ENCODE peak calls at places on chromosomes 1 and 21, in nine cellular contexts. One of them, this sample, is unnamed.

GRCh38 chr1:207805841-207806421 is 54.1 kb downstream of the CD46 start:
- DNase-seq in activated CD4-positive, alpha-beta T cell treated with anti-CD3 and anti-CD28 coated beads, Interleukin-2, amount 10 ng/mL, durations not matched to agents 7 days and 5 days: peak; percentile 2
- DNase-seq in pulmonary artery endothelial cell: peak; percentile 87
- DNase-seq in erythroblast: peak; percentile 44
- DNase-seq in stimulated activated CD4-positive, alpha-beta T cell treated with anti-CD3 and anti-CD28 coated beads, Interleukin-2, amount 100 ng/mL, for 48 hours: no peak
- DNase-seq in smooth muscle cell of the brain vasculature: peak; percentile 55
- DNase-seq in A673: no peak
- DNase-seq in Caki2: no peak
- DNase-seq in RWPE1: peak; percentile 83
- DNase-seq in this sample: peak; percentile 79

GRCh38 chr1:169683661-169684060 is 27.8 kb downstream of the SELL start:
- DNase-seq in activated CD4-positive, alpha-beta T cell treated with anti-CD3 and anti-CD28 coated beads, Interleukin-2, amount 10 ng/mL, durations not matched to agents 7 days and 5 days: no peak
- DNase-seq in pulmonary artery endothelial cell: no peak
- DNase-seq in erythroblast: no peak
- DNase-seq in stimulated activated CD4-positive, alpha-beta T cell treated with anti-CD3 and anti-CD28 coated beads, Interleukin-2, amount 100 ng/mL, for 48 hours: no peak
- DNase-seq in smooth muscle cell of the brain vasculature: no peak
- DNase-seq in A673: no peak
- DNase-seq in Caki2: no peak
- DNase-seq in RWPE1: no peak
- DNase-seq in this sample: no peak

GRCh38 chr1:183019860-183020259 is 3.4 kb upstream of the LAMC1 start:
- DNase-seq in activated CD4-positive, alpha-beta T cell treated with anti-CD3 and anti-CD28 coated beads, Interleukin-2, amount 10 ng/mL, durations not matched to agents 7 days and 5 days: no peak
- DNase-seq in pulmonary artery endothelial cell: peak; percentile 73
- DNase-seq in erythroblast: no peak
- DNase-seq in stimulated activated CD4-positive, alpha-beta T cell treated with anti-CD3 and anti-CD28 coated beads, Interleukin-2, amount 100 ng/mL, for 48 hours: no peak
- DNase-seq in smooth muscle cell of the brain vasculature: no peak
- DNase-seq in A673: no peak
- DNase-seq in Caki2: no peak
- DNase-seq in RWPE1: no peak
- DNase-seq in this sample: no peak

GRCh38 chr1:47701283-47701682 is 263.4 kb downstream of the FOXD2 start:
- DNase-seq in activated CD4-positive, alpha-beta T cell treated with anti-CD3 and anti-CD28 coated beads, Interleukin-2, amount 10 ng/mL, durations not matched to agents 7 days and 5 days: no peak
- DNase-seq in pulmonary artery endothelial cell: no peak
- DNase-seq in erythroblast: no peak
- DNase-seq in stimulated activated CD4-positive, alpha-beta T cell treated with anti-CD3 and anti-CD28 coated beads, Interleukin-2, amount 100 ng/mL, for 48 hours: no peak
- DNase-seq in smooth muscle cell of the brain vasculature: no peak
- DNase-seq in A673: no peak
- DNase-seq in Caki2: no peak
- DNase-seq in RWPE1: no peak
- DNase-seq in this sample: no peak

GRCh38 chr1:59215766-59216291 is 81.1 kb upstream of the FGGY start:
- DNase-seq in activated CD4-positive, alpha-beta T cell treated with anti-CD3 and anti-CD28 coated beads, Interleukin-2, amount 10 ng/mL, durations not matched to agents 7 days and 5 days: no peak
- DNase-seq in pulmonary artery endothelial cell: no peak
- DNase-seq in erythroblast: no peak
- DNase-seq in stimulated activated CD4-positive, alpha-beta T cell treated with anti-CD3 and anti-CD28 coated beads, Interleukin-2, amount 100 ng/mL, for 48 hours: no peak
- DNase-seq in smooth muscle cell of the brain vasculature: no peak
- DNase-seq in A673: no peak
- DNase-seq in Caki2: no peak
- DNase-seq in RWPE1: no peak
- DNase-seq in this sample: no peak

GRCh38 chr1:12549460-12550349 is 68.3 kb downstream of the DHRS3 start:
- DNase-seq in activated CD4-positive, alpha-beta T cell treated with anti-CD3 and anti-CD28 coated beads, Interleukin-2, amount 10 ng/mL, durations not matched to agents 7 days and 5 days: no peak
- DNase-seq in pulmonary artery endothelial cell: peak; percentile 67
- DNase-seq in erythroblast: no peak
- DNase-seq in stimulated activated CD4-positive, alpha-beta T cell treated with anti-CD3 and anti-CD28 coated beads, Interleukin-2, amount 100 ng/mL, for 48 hours: no peak
- DNase-seq in smooth muscle cell of the brain vasculature: peak; percentile 78
- DNase-seq in A673: peak; percentile 25
- DNase-seq in Caki2: peak; percentile 100
- DNase-seq in RWPE1: peak; percentile 94
- DNase-seq in this sample: peak; percentile 58

GRCh38 chr1:75991497-75992114 is 59.4 kb upstream of the ASB17 start:
- DNase-seq in activated CD4-positive, alpha-beta T cell treated with anti-CD3 and anti-CD28 coated beads, Interleukin-2, amount 10 ng/mL, durations not matched to agents 7 days and 5 days: peak; percentile 77
- DNase-seq in pulmonary artery endothelial cell: peak; percentile 44
- DNase-seq in erythroblast: peak; percentile 90
- DNase-seq in stimulated activated CD4-positive, alpha-beta T cell treated with anti-CD3 and anti-CD28 coated beads, Interleukin-2, amount 100 ng/mL, for 48 hours: peak; percentile 69
- DNase-seq in smooth muscle cell of the brain vasculature: peak; percentile 62
- DNase-seq in A673: peak; percentile 87
- DNase-seq in Caki2: peak; percentile 63
- DNase-seq in RWPE1: peak; percentile 80
- DNase-seq in this sample: no peak

GRCh38 chr1:172338295-172338735 is 82.2 kb upstream of the C1orf105 start:
- DNase-seq in activated CD4-positive, alpha-beta T cell treated with anti-CD3 and anti-CD28 coated beads, Interleukin-2, amount 10 ng/mL, durations not matched to agents 7 days and 5 days: no peak
- DNase-seq in pulmonary artery endothelial cell: no peak
- DNase-seq in erythroblast: no peak
- DNase-seq in stimulated activated CD4-positive, alpha-beta T cell treated with anti-CD3 and anti-CD28 coated beads, Interleukin-2, amount 100 ng/mL, for 48 hours: peak; percentile 22
- DNase-seq in smooth muscle cell of the brain vasculature: no peak
- DNase-seq in A673: no peak
- DNase-seq in Caki2: no peak
- DNase-seq in RWPE1: no peak
- DNase-seq in this sample: no peak

GRCh38 chr1:214967865-214968575 is 114.5 kb upstream of the KCNK2 start:
- DNase-seq in activated CD4-positive, alpha-beta T cell treated with anti-CD3 and anti-CD28 coated beads, Interleukin-2, amount 10 ng/mL, durations not matched to agents 7 days and 5 days: no peak
- DNase-seq in pulmonary artery endothelial cell: no peak
- DNase-seq in erythroblast: no peak
- DNase-seq in stimulated activated CD4-positive, alpha-beta T cell treated with anti-CD3 and anti-CD28 coated beads, Interleukin-2, amount 100 ng/mL, for 48 hours: no peak
- DNase-seq in smooth muscle cell of the brain vasculature: no peak
- DNase-seq in A673: no peak
- DNase-seq in Caki2: no peak
- DNase-seq in RWPE1: no peak
- DNase-seq in this sample: no peak

GRCh38 chr1:201098992-201099391 is 13.2 kb downstream of the CACNA1S start:
- DNase-seq in activated CD4-positive, alpha-beta T cell treated with anti-CD3 and anti-CD28 coated beads, Interleukin-2, amount 10 ng/mL, durations not matched to agents 7 days and 5 days: no peak
- DNase-seq in pulmonary artery endothelial cell: no peak
- DNase-seq in erythroblast: no peak
- DNase-seq in stimulated activated CD4-positive, alpha-beta T cell treated with anti-CD3 and anti-CD28 coated beads, Interleukin-2, amount 100 ng/mL, for 48 hours: no peak
- DNase-seq in smooth muscle cell of the brain vasculature: no peak
- DNase-seq in A673: no peak
- DNase-seq in Caki2: no peak
- DNase-seq in RWPE1: no peak
- DNase-seq in this sample: no peak

GRCh38 chr1:233677690-233678354 is 63.9 kb downstream of the KCNK1 start:
- DNase-seq in activated CD4-positive, alpha-beta T cell treated with anti-CD3 and anti-CD28 coated beads, Interleukin-2, amount 10 ng/mL, durations not matched to agents 7 days and 5 days: no peak
- DNase-seq in pulmonary artery endothelial cell: no peak
- DNase-seq in erythroblast: no peak
- DNase-seq in stimulated activated CD4-positive, alpha-beta T cell treated with anti-CD3 and anti-CD28 coated beads, Interleukin-2, amount 100 ng/mL, for 48 hours: no peak
- DNase-seq in smooth muscle cell of the brain vasculature: no peak
- DNase-seq in A673: no peak
- DNase-seq in Caki2: no peak
- DNase-seq in RWPE1: no peak
- DNase-seq in this sample: no peak

GRCh38 chr1:92909321-92909720 is 51.9 kb downstream of the DIPK1A start:
- DNase-seq in activated CD4-positive, alpha-beta T cell treated with anti-CD3 and anti-CD28 coated beads, Interleukin-2, amount 10 ng/mL, durations not matched to agents 7 days and 5 days: no peak
- DNase-seq in pulmonary artery endothelial cell: no peak
- DNase-seq in erythroblast: no peak
- DNase-seq in stimulated activated CD4-positive, alpha-beta T cell treated with anti-CD3 and anti-CD28 coated beads, Interleukin-2, amount 100 ng/mL, for 48 hours: no peak
- DNase-seq in smooth muscle cell of the brain vasculature: peak; percentile 7
- DNase-seq in A673: no peak
- DNase-seq in Caki2: peak; percentile 38
- DNase-seq in RWPE1: peak; percentile 97
- DNase-seq in this sample: no peak

GRCh38 chr1:238898856-238899255 is 487.5 kb upstream of the CHRM3 start:
- DNase-seq in activated CD4-positive, alpha-beta T cell treated with anti-CD3 and anti-CD28 coated beads, Interleukin-2, amount 10 ng/mL, durations not matched to agents 7 days and 5 days: no peak
- DNase-seq in pulmonary artery endothelial cell: no peak
- DNase-seq in erythroblast: no peak
- DNase-seq in stimulated activated CD4-positive, alpha-beta T cell treated with anti-CD3 and anti-CD28 coated beads, Interleukin-2, amount 100 ng/mL, for 48 hours: no peak
- DNase-seq in smooth muscle cell of the brain vasculature: no peak
- DNase-seq in A673: no peak
- DNase-seq in Caki2: no peak
- DNase-seq in RWPE1: no peak
- DNase-seq in this sample: no peak

GRCh38 chr1:94805912-94806311 is 14.2 kb upstream of the SLC44A3 start:
- DNase-seq in activated CD4-positive, alpha-beta T cell treated with anti-CD3 and anti-CD28 coated beads, Interleukin-2, amount 10 ng/mL, durations not matched to agents 7 days and 5 days: peak; percentile 58
- DNase-seq in pulmonary artery endothelial cell: no peak
- DNase-seq in erythroblast: peak; percentile 79
- DNase-seq in stimulated activated CD4-positive, alpha-beta T cell treated with anti-CD3 and anti-CD28 coated beads, Interleukin-2, amount 100 ng/mL, for 48 hours: peak; percentile 43
- DNase-seq in smooth muscle cell of the brain vasculature: no peak
- DNase-seq in A673: peak; percentile 70
- DNase-seq in Caki2: peak; percentile 6
- DNase-seq in RWPE1: peak; percentile 62
- DNase-seq in this sample: no peak

GRCh38 chr21:29192999-29193563 is 62.6 kb downstream of the MAP3K7CL start:
- DNase-seq in activated CD4-positive, alpha-beta T cell treated with anti-CD3 and anti-CD28 coated beads, Interleukin-2, amount 10 ng/mL, durations not matched to agents 7 days and 5 days: no peak
- DNase-seq in pulmonary artery endothelial cell: no peak
- DNase-seq in erythroblast: no peak
- DNase-seq in stimulated activated CD4-positive, alpha-beta T cell treated with anti-CD3 and anti-CD28 coated beads, Interleukin-2, amount 100 ng/mL, for 48 hours: no peak
- DNase-seq in smooth muscle cell of the brain vasculature: no peak
- DNase-seq in A673: peak; percentile 86
- DNase-seq in Caki2: no peak
- DNase-seq in RWPE1: no peak
- DNase-seq in this sample: no peak

GRCh38 chr1:66546045-66546810 is 12.3 kb downstream of the SGIP1 start:
- DNase-seq in activated CD4-positive, alpha-beta T cell treated with anti-CD3 and anti-CD28 coated beads, Interleukin-2, amount 10 ng/mL, durations not matched to agents 7 days and 5 days: no peak
- DNase-seq in pulmonary artery endothelial cell: no peak
- DNase-seq in erythroblast: no peak
- DNase-seq in stimulated activated CD4-positive, alpha-beta T cell treated with anti-CD3 and anti-CD28 coated beads, Interleukin-2, amount 100 ng/mL, for 48 hours: no peak
- DNase-seq in smooth muscle cell of the brain vasculature: no peak
- DNase-seq in A673: no peak
- DNase-seq in Caki2: no peak
- DNase-seq in RWPE1: no peak
- DNase-seq in this sample: no peak

GRCh38 chr1:4586611-4587010 is 67.8 kb upstream of the AJAP1 start:
- DNase-seq in activated CD4-positive, alpha-beta T cell treated with anti-CD3 and anti-CD28 coated beads, Interleukin-2, amount 10 ng/mL, durations not matched to agents 7 days and 5 days: no peak
- DNase-seq in pulmonary artery endothelial cell: no peak
- DNase-seq in erythroblast: no peak
- DNase-seq in stimulated activated CD4-positive, alpha-beta T cell treated with anti-CD3 and anti-CD28 coated beads, Interleukin-2, amount 100 ng/mL, for 48 hours: no peak
- DNase-seq in smooth muscle cell of the brain vasculature: no peak
- DNase-seq in A673: no peak
- DNase-seq in Caki2: no peak
- DNase-seq in RWPE1: no peak
- DNase-seq in this sample: no peak

GRCh38 chr1:91120421-91120820 is 98.6 kb upstream of the ZNF644 start:
- DNase-seq in activated CD4-positive, alpha-beta T cell treated with anti-CD3 and anti-CD28 coated beads, Interleukin-2, amount 10 ng/mL, durations not matched to agents 7 days and 5 days: no peak
- DNase-seq in pulmonary artery endothelial cell: no peak
- DNase-seq in erythroblast: no peak
- DNase-seq in stimulated activated CD4-positive, alpha-beta T cell treated with anti-CD3 and anti-CD28 coated beads, Interleukin-2, amount 100 ng/mL, for 48 hours: no peak
- DNase-seq in smooth muscle cell of the brain vasculature: no peak
- DNase-seq in A673: no peak
- DNase-seq in Caki2: no peak
- DNase-seq in RWPE1: no peak
- DNase-seq in this sample: no peak

GRCh38 chr1:61089338-61089737 is 7.0 kb downstream of the NFIA start:
- DNase-seq in activated CD4-positive, alpha-beta T cell treated with anti-CD3 and anti-CD28 coated beads, Interleukin-2, amount 10 ng/mL, durations not matched to agents 7 days and 5 days: no peak
- DNase-seq in pulmonary artery endothelial cell: no peak
- DNase-seq in erythroblast: no peak
- DNase-seq in stimulated activated CD4-positive, alpha-beta T cell treated with anti-CD3 and anti-CD28 coated beads, Interleukin-2, amount 100 ng/mL, for 48 hours: no peak
- DNase-seq in smooth muscle cell of the brain vasculature: no peak
- DNase-seq in A673: no peak
- DNase-seq in Caki2: no peak
- DNase-seq in RWPE1: no peak
- DNase-seq in this sample: no peak

GRCh38 chr1:41626616-41627375 is 142.3 kb upstream of the EDN2 start:
- DNase-seq in activated CD4-positive, alpha-beta T cell treated with anti-CD3 and anti-CD28 coated beads, Interleukin-2, amount 10 ng/mL, durations not matched to agents 7 days and 5 days: no peak
- DNase-seq in pulmonary artery endothelial cell: no peak
- DNase-seq in erythroblast: no peak
- DNase-seq in stimulated activated CD4-positive, alpha-beta T cell treated with anti-CD3 and anti-CD28 coated beads, Interleukin-2, amount 100 ng/mL, for 48 hours: peak; percentile 46
- DNase-seq in smooth muscle cell of the brain vasculature: no peak
- DNase-seq in A673: no peak
- DNase-seq in Caki2: peak; percentile 46
- DNase-seq in RWPE1: peak; percentile 77
- DNase-seq in this sample: no peak

GRCh38 chr1:171800850-171801249 is 19.4 kb downstream of the METTL13 start:
- DNase-seq in activated CD4-positive, alpha-beta T cell treated with anti-CD3 and anti-CD28 coated beads, Interleukin-2, amount 10 ng/mL, durations not matched to agents 7 days and 5 days: no peak
- DNase-seq in pulmonary artery endothelial cell: no peak
- DNase-seq in erythroblast: no peak
- DNase-seq in stimulated activated CD4-positive, alpha-beta T cell treated with anti-CD3 and anti-CD28 coated beads, Interleukin-2, amount 100 ng/mL, for 48 hours: no peak
- DNase-seq in smooth muscle cell of the brain vasculature: no peak
- DNase-seq in A673: no peak
- DNase-seq in Caki2: no peak
- DNase-seq in RWPE1: no peak
- DNase-seq in this sample: no peak

GRCh38 chr1:240508950-240509349 is 103.0 kb downstream of the GREM2 start:
- DNase-seq in activated CD4-positive, alpha-beta T cell treated with anti-CD3 and anti-CD28 coated beads, Interleukin-2, amount 10 ng/mL, durations not matched to agents 7 days and 5 days: no peak
- DNase-seq in pulmonary artery endothelial cell: no peak
- DNase-seq in erythroblast: no peak
- DNase-seq in stimulated activated CD4-positive, alpha-beta T cell treated with anti-CD3 and anti-CD28 coated beads, Interleukin-2, amount 100 ng/mL, for 48 hours: no peak
- DNase-seq in smooth muscle cell of the brain vasculature: no peak
- DNase-seq in A673: peak; percentile 19
- DNase-seq in Caki2: no peak
- DNase-seq in RWPE1: no peak
- DNase-seq in this sample: no peak